ENCODE peak calls at places on chromosomes 12 and 14, in eight cellular contexts. U is fibroblast of pulmonary artery, Z is AG10803, C is right atrium auricular region, G is body of pancreas, V is pancreas, A is brain microvascular endothelial cell, T is neuronal stem cell. S is an unnamed sample.

GRCh38 chr14:22668863-22669262 is 24.7 kb upstream of the OR6J1 start:
- DNase-seq in Z (no peak), V (no peak), T (no peak), A (peak), C (no peak), U (no peak), G (no peak), S (no peak)

GRCh38 chr12:45944771-45945170 is 45.6 kb downstream of the SCAF11 start:
- DNase-seq in G (no peak), V (no peak), Z (peak), A (no peak), U (peak), C (no peak), T (no peak), S (no peak)

GRCh38 chr12:124605869-124606774 is 38.7 kb upstream of the NCOR2 start:
- DNase-seq in C (no peak), Z (no peak), U (no peak), G (no peak), A (no peak), V (no peak), T (no peak), S (peak)

GRCh38 chr14:51616256-51616655 is 35.5 kb upstream of the FRMD6 start:
- DNase-seq in Z (no peak), T (no peak), U (no peak), V (no peak), A (no peak), C (no peak), G (no peak), S (no peak)

GRCh38 chr12:122793685-122794106 is 19.3 kb downstream of the CCDC62 start:
- DNase-seq in Z (peak), C (no peak), U (peak), G (no peak), T (peak), V (no peak), A (peak), S (no peak)

GRCh38 chr12:125678589-125678993 is 613.4 kb downstream of the AACS start:
- DNase-seq in V (no peak), T (no peak), U (no peak), A (no peak), C (no peak), Z (no peak), G (no peak), S (no peak)

GRCh38 chr12:20520572-20520971 is 152.2 kb downstream of the PDE3A start:
- DNase-seq in T (no peak), C (no peak), Z (no peak), V (no peak), G (no peak), U (no peak), A (no peak), S (no peak)

GRCh38 chr14:74190910-74191575 is 48.2 kb upstream of the VSX2 start:
- DNase-seq in A (no peak), C (no peak), U (no peak), V (no peak), Z (peak), T (no peak), G (no peak), S (no peak)

GRCh38 chr12:16515666-16516065 is 90.3 kb downstream of the LMO3 start:
- DNase-seq in C (no peak), V (no peak), U (peak), Z (peak), G (no peak), A (peak), T (no peak), S (no peak)

GRCh38 chr12:5588231-5588995 is 156.5 kb downstream of the NTF3 start:
- DNase-seq in A (no peak), V (no peak), U (peak), Z (peak), T (no peak), G (no peak), C (no peak), S (no peak)

GRCh38 chr12:46154221-46154975 is 114.4 kb downstream of the SLC38A1 start:
- DNase-seq in A (peak), G (no peak), V (no peak), Z (peak), C (no peak), T (no peak), U (peak), S (no peak)

GRCh38 chr12:96014932-96015599 is 18.9 kb upstream of the HAL start:
- DNase-seq in V (no peak), G (no peak), C (no peak), A (no peak), U (peak), T (no peak), Z (peak), S (no peak)

GRCh38 chr14:97282644-97283403 is 485.6 kb downstream of the VRK1 start:
- DNase-seq in V (no peak), T (no peak), C (no peak), U (no peak), G (no peak), A (no peak), Z (no peak), S (no peak)

GRCh38 chr14:99773496-99774203 is 19.6 kb upstream of the EML1 start:
- DNase-seq in U (no peak), G (no peak), A (no peak), T (no peak), V (no peak), Z (no peak), C (no peak), S (no peak)

GRCh38 chr14:103535891-103536565 is 7.0 kb downstream of the TRMT61A start:
- DNase-seq in A (no peak), Z (no peak), C (no peak), T (no peak), U (no peak), V (no peak), G (no peak), S (no peak)

GRCh38 chr14:55976219-55976618 is 142.0 kb upstream of the PELI2 start:
- DNase-seq in G (peak), T (no peak), Z (no peak), U (no peak), A (no peak), V (peak), C (no peak), S (peak)

GRCh38 chr14:92955381-92955780 is 32.4 kb downstream of the CHGA start:
- DNase-seq in T (no peak), A (no peak), U (no peak), C (no peak), V (no peak), Z (no peak), G (no peak), S (peak)

GRCh38 chr12:109513977-109514376 is 36.5 kb downstream of the UBE3B start:
- DNase-seq in G (no peak), T (no peak), Z (no peak), A (no peak), C (no peak), V (no peak), U (no peak), S (no peak)

GRCh38 chr12:64173456-64173855 is 48.6 kb downstream of the KICS2 start:
- DNase-seq in C (no peak), A (no peak), V (no peak), G (peak), Z (no peak), T (no peak), U (no peak), S (no peak)

GRCh38 chr14:50920482-50921225 is 23.6 kb downstream of the PYGL start:
- DNase-seq in T (peak), A (peak), Z (peak), U (peak), V (no peak), G (no peak), C (no peak), S (no peak)

GRCh38 chr12:132218915-132219314 is 74.7 kb downstream of the NOC4L start:
- DNase-seq in U (no peak), A (no peak), T (peak), Z (no peak), C (no peak), G (peak), V (no peak), S (peak)

GRCh38 chr12:51028126-51028810 is 2.1 kb upstream of the SLC11A2 start:
- DNase-seq in C (no peak), T (peak), G (peak), V (no peak), Z (peak), A (peak), U (peak), S (no peak)

GRCh38 chr12:6852651-6853354 is 853 bp downstream of the USP5 start:
- DNase-seq in G (no peak), V (no peak), Z (peak), A (peak), T (no peak), C (no peak), U (peak), S (peak)

GRCh38 chr12:59874781-59875180 is 279.0 kb downstream of the SLC16A7 start:
- DNase-seq in A (no peak), V (no peak), U (no peak), T (no peak), Z (no peak), G (no peak), C (no peak), S (peak)

GRCh38 chr14:95993768-95994592 is 45.2 kb upstream of the C14orf132 start:
- DNase-seq in A (peak), U (peak), G (peak), C (no peak), Z (peak), T (peak), V (peak), S (peak)

GRCh38 chr12:29317556-29318363 is 63.2 kb downstream of the ERGIC2 start:
- DNase-seq in C (peak), V (no peak), T (peak), U (peak), A (peak), G (peak), Z (peak), S (no peak)

GRCh38 chr14:73612339-73613045 is at the start of gene ACOT6:
- DNase-seq in C (peak), T (peak), G (peak), A (peak), V (peak), Z (peak), U (peak), S (peak)

GRCh38 chr12:20596036-20596435 is 99.1 kb upstream of the SLCO1C1 start:
- DNase-seq in U (peak), C (no peak), A (no peak), T (no peak), G (no peak), Z (no peak), V (no peak), S (no peak)

GRCh38 chr14:90740946-90741681 is 75.1 kb downstream of the TTC7B start:
- DNase-seq in C (no peak), A (no peak), T (no peak), G (no peak), U (no peak), Z (no peak), V (no peak), S (no peak)

GRCh38 chr12:11749943-11750690 is 100.6 kb downstream of the ETV6 start:
- DNase-seq in C (no peak), U (no peak), T (no peak), V (no peak), Z (no peak), A (no peak), G (no peak), S (no peak)

GRCh38 chr14:68094158-68094557 is 274.6 kb downstream of the RAD51B start:
- DNase-seq in V (no peak), Z (no peak), A (no peak), T (no peak), U (no peak), G (no peak), C (no peak), S (no peak)

GRCh38 chr14:55951366-55952206 is 166.6 kb upstream of the PELI2 start:
- DNase-seq in U (no peak), T (peak), G (no peak), V (no peak), A (no peak), Z (no peak), C (no peak), S (no peak)

GRCh38 chr14:81638656-81639055 is 105.0 kb upstream of the SEL1L start:
- DNase-seq in A (no peak), V (no peak), C (no peak), U (no peak), T (no peak), G (no peak), Z (no peak), S (no peak)

GRCh38 chr12:120538281-120539156 is 4.4 kb downstream of the RNF10 start:
- DNase-seq in T (no peak), U (peak), G (peak), C (no peak), A (peak), V (peak), Z (peak), S (peak)

GRCh38 chr14:100476012-100476822 is 111.0 kb downstream of the BEGAIN start:
- DNase-seq in A (peak), V (peak), C (no peak), U (peak), T (no peak), Z (peak), G (peak), S (no peak)

GRCh38 chr12:4438834-4439596 is 6.6 kb downstream of the FGF6 start:
- DNase-seq in A (no peak), T (no peak), Z (no peak), V (no peak), C (peak), U (no peak), G (no peak), S (no peak)

GRCh38 chr14:23895480-23895879 is 58.1 kb upstream of the DHRS4 start:
- DNase-seq in A (no peak), U (peak), Z (no peak), T (no peak), C (no peak), G (peak), V (no peak), S (no peak)

GRCh38 chr12:5227722-5228274 is 184.1 kb downstream of the KCNA5 start:
- DNase-seq in U (no peak), T (no peak), V (no peak), A (no peak), G (no peak), Z (no peak), C (no peak), S (peak)

DNA sequence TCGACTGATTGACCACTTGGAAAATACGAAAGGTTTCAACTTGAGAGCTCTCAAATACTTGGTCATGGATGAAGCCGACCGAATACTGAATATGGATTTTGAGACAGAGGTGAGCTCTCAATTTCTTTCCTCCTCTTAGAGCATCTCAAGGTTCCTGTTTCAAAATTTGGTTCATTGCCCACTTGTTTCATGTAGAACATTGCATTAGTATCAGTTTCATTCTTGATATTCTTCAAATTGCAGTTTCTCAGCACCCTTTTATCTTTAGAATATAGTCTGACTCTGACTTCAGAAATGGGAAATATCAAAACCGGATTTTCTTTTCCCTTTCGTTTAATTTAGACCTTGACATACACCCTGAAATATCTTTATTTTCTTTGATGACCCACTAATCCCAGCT is 8.8 kb downstream of the DDX47 start:
- DNase-seq in Z (no peak), C (no peak), A (no peak), G (no peak), U (no peak), V (no peak), T (no peak), S (no peak)
- H3K4me3 ChIP-seq in Z (no peak), C (no peak), A (no peak), G (no peak), U (no peak), V (no peak), T (no peak), S (no peak)

GRCh38 chr12:53443955-53444354 is 2.4 kb downstream of the PRR13 start:
- DNase-seq in Z (no peak), G (peak), U (no peak), C (no peak), V (no peak), T (no peak), A (no peak), S (no peak)
- H3K4me3 ChIP-seq in Z (no peak), G (no peak), U (peak), C (no peak), V (no peak), T (no peak), A (no peak), S (no peak)

GRCh38 chr12:110581951-110582285 is 1.2 kb downstream of the PPTC7 start:
- DNase-seq in Z (no peak), T (no peak), U (no peak), C (no peak), G (no peak), A (no peak), V (no peak), S (no peak)
- H3K4me3 ChIP-seq in Z (peak), T (peak), U (peak), C (peak), G (peak), A (peak), V (peak), S (peak)

GRCh38 chr14:36655963-36656768 is 5.5 kb upstream of the PAX9 start:
- DNase-seq in V (no peak), Z (no peak), C (no peak), G (peak), T (no peak), A (no peak), U (no peak), S (no peak)
- H3K4me3 ChIP-seq in V (no peak), Z (peak), C (no peak), G (no peak), T (peak), A (no peak), U (no peak), S (no peak)

GRCh38 chr12:94593822-94594442 is 56.4 kb downstream of the TMCC3 start:
- DNase-seq in V (no peak), Z (no peak), G (no peak), T (no peak), C (no peak), U (no peak), A (no peak), S (no peak)
- H3K4me3 ChIP-seq in V (no peak), Z (no peak), G (no peak), T (no peak), C (no peak), U (no peak), A (no peak), S (no peak)